ENCODE peak calls at places on chromosome X, in four cellular contexts. O is prostate gland, T is fibroblast of mammary gland, C is AG04449. I is an unnamed sample.

GRCh38 chrX:12871181-12871580 is 4.3 kb downstream of the TLR7 start:
- DNase-seq in O (no peak), T (no peak), C (no peak), I (no peak)

GRCh38 chrX:3518870-3519269 is 172.4 kb upstream of the MXRA5 start:
- DNase-seq in O (no peak), T (peak; percentile 98), C (peak; percentile 76), I (peak; percentile 66)

GRCh38 chrX:81259008-81259713 is 57.3 kb downstream of the SH3BGRL start:
- DNase-seq in O (no peak), T (peak; percentile 38), C (no peak), I (no peak)

GRCh38 chrX:3154386-3154991 is 113.2 kb downstream of the ARSF start:
- DNase-seq in O (no peak), T (no peak), C (no peak), I (no peak)

GRCh38 chrX:100745205-100745604 is 13.3 kb upstream of the SYTL4 start:
- DNase-seq in O (no peak), T (no peak), C (no peak), I (no peak)

GRCh38 chrX:103792916-103793540 is 16.4 kb downstream of the PLP1 start:
- DNase-seq in O (no peak), T (peak; percentile 80), C (peak; percentile 7), I (no peak)

GRCh38 chrX:110795645-110796510 is at the start of gene CHRDL1:
- DNase-seq in O (peak; percentile 9), T (peak; percentile 14), C (no peak), I (peak; percentile 88)

GRCh38 chrX:13875572-13875971 is 58.7 kb upstream of the GPM6B start:
- DNase-seq in O (no peak), T (no peak), C (no peak), I (no peak)

GRCh38 chrX:118550792-118551191 is 55.2 kb downstream of the DOCK11 start:
- DNase-seq in O (no peak), T (peak; percentile 49), C (no peak), I (no peak)

GRCh38 chrX:108947205-108947604 is 210.8 kb upstream of the IRS4 start:
- DNase-seq in O (no peak), T (no peak), C (no peak), I (no peak)

GRCh38 chrX:71393919-71394318 is 27.8 kb downstream of the TAF1 start:
- DNase-seq in O (no peak), T (no peak), C (no peak), I (no peak)

GRCh38 chrX:103376979-103377324 is 614 bp downstream of the BEX3 start:
- DNase-seq in O (no peak), T (no peak), C (no peak), I (no peak)

GRCh38 chrX:16445166-16445752 is 204.7 kb upstream of the S100G start:
- DNase-seq in O (peak; percentile 3), T (peak; percentile 39), C (no peak), I (no peak)

GRCh38 chrX:80576815-80577533 is 156.7 kb downstream of the TENT5D start:
- DNase-seq in O (no peak), T (no peak), C (no peak), I (no peak)

GRCh38 chrX:119150163-119151135 is 22.8 kb upstream of the KIAA1210 start:
- DNase-seq in O (no peak), T (no peak), C (no peak), I (no peak)

GRCh38 chrX:27884654-27885053 is 76.9 kb downstream of the MAGEB10 start:
- DNase-seq in O (no peak), T (no peak), C (no peak), I (no peak)

GRCh38 chrX:115324194-115324593 is 34.7 kb downstream of the LUZP4 start:
- DNase-seq in O (no peak), T (peak; percentile 32), C (no peak), I (no peak)

GRCh38 chrX:103678199-103678993 is 8.1 kb downstream of the MORF4L2 start:
- DNase-seq in O (no peak), T (peak; percentile 29), C (no peak), I (no peak)

GRCh38 chrX:38896724-38897298 is 95.6 kb downstream of the MID1IP1 start:
- DNase-seq in O (no peak), T (no peak), C (no peak), I (no peak)

GRCh38 chrX:144896323-144896722 is 351.0 kb upstream of the SPANXN1 start:
- DNase-seq in O (no peak), T (peak; percentile 4), C (no peak), I (no peak)

GRCh38 chrX:23557070-23557469 is 110.2 kb upstream of the PRDX4 start:
- DNase-seq in O (no peak), T (no peak), C (no peak), I (no peak)

GRCh38 chrX:96386325-96386724 is 298.3 kb upstream of the DIAPH2 start:
- DNase-seq in O (no peak), T (no peak), C (no peak), I (no peak)

GRCh38 chrX:34578237-34578636 is 78.8 kb downstream of the TMEM47 start:
- DNase-seq in O (peak; percentile 3), T (peak; percentile 62), C (no peak), I (no peak)

GRCh38 chrX:93874554-93874953 is 200.5 kb downstream of the FAM133A start:
- DNase-seq in O (no peak), T (peak; percentile 22), C (no peak), I (no peak)
- TF ChIP-seq CTCF in O (peak; percentile 44), T (peak; percentile 53), C (no peak), I (no peak)

DNA sequence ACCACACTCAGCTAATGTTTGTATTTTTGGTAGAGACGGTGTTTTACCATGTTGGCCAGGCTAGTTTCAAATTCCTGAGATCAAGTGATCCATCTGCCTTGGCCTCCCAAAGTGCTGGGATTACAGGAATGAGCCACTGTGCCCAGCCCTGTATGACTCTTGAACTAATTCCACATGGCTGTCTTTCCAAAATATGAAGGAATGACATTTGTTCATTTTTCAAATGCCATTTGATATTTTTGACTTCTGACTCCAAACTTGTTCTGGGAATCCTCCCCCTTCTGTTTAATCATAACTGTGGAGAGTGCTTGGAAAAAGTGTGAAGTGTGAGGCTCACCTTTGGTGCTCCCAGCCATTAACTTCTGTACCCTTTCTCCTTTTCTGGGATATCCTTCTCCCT is 119.2 kb downstream of the NHS start:
- DNase-seq in O (no peak), T (no peak), C (no peak), I (no peak)
- H3K4me3 ChIP-seq in O (no peak overlapping the region), T (no peak overlapping the region), C (no peak overlapping the region), I (no peak overlapping the region)

DNA sequence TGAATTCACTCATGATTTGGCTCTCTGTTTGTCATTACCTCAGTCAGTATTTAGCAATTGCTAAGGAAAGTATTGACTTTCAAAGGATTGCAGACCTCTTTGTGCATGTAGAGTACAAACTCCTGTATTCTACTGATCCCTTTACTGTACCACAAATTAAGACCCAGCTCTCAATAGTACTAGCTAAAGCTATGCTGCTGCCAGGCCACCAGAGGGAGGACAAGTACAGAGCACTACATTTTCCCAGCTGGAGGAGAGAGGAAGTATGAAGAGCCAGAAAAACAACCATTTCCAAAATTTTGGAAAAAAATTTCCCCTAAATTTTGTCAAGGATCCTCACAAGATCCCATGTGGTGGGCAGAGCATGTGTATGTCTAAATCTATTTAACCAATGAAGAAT is 175.0 kb upstream of the MTMR8 start:
- DNase-seq in O (no peak), T (no peak), C (no peak), I (no peak)
- TF ChIP-seq CTCF in O (no peak), T (no peak), C (no peak), I (no peak)

GRCh38 chrX:63784346-63784901 is 590 bp downstream of the ARHGEF9 start:
- DNase-seq in O (no peak), T (no peak), C (no peak), I (no peak)
- H3K4me3 ChIP-seq in O (peak overlapping the region; percentile 29), T (peak overlapping the region; percentile 20), C (no peak overlapping the region), I (peak overlapping the region; percentile 61)

GRCh38 chrX:7927259-7928167 is at the start of gene PNPLA4:
- DNase-seq in O (peak; percentile 74), T (peak; percentile 68), C (no peak), I (peak; percentile 85)
- TF ChIP-seq CTCF in O (no peak), T (no peak), C (no peak), I (no peak)

DNA sequence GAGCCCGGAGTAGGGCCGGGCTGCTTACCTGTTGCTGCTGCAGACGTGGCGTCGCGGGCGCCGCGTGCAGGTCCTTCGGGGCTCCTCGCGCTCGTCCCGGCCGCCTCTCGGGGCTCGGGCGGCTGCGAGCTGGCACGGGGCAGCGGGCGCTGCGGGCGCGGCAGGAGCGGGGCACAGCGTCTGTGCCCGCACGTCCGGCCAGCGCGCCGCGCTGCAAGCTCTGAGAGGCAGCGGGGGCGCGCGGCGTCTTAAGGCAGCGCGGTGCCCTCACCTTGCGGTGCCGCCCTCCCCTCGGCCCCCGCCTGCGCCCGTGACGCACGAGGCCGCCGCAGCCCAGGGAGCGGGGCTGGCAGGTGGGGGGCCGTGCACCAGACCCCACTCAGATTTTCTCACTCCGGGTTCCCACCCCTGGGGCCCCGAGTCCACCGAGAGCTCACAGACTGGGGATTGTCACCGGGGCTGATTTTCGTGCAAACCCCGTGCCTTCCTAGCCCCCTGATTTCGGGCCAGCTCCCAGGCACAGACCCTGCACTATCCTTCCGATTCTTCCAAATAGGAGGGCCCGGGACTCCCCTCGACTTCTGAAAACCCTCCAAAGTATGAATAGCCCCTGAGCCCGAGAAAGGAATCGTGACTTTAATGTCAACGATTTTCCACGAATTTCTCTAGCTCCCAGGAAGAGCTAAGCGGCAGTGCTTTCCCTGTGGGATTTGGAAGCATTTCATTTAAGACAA is at the start of gene GPR101:
- DNase-seq in O (no peak), T (no peak), C (no peak), I (no peak)
- H3K4me3 ChIP-seq in O (no peak within 1 kb of the TSS), T (no peak within 1 kb of the TSS), C (no peak within 1 kb of the TSS), I (peak within 1 kb of the TSS; percentile 13)

GRCh38 chrX:17535229-17535628 is 160.2 kb downstream of the NHS start:
- DNase-seq in O (no peak), T (peak; percentile 54), C (no peak), I (no peak)
- TF ChIP-seq CTCF in O (peak; percentile 27), T (peak; percentile 64), C (peak; percentile 20), I (peak; percentile 28)

GRCh38 chrX:48071064-48071985 is at the start of gene ZNF630:
- DNase-seq in O (peak; percentile 83), T (peak; percentile 26), C (no peak), I (peak; percentile 88)

GRCh38 chrX:48068096-48068887 is 3.1 kb downstream of the ZNF630 start:
- DNase-seq in O (no peak), T (no peak), C (no peak), I (no peak)

GRCh38 chrX:48076343-48076742 is 4.9 kb upstream of the ZNF630 start:
- DNase-seq in O (no peak), T (no peak), C (no peak), I (no peak)

DNA sequence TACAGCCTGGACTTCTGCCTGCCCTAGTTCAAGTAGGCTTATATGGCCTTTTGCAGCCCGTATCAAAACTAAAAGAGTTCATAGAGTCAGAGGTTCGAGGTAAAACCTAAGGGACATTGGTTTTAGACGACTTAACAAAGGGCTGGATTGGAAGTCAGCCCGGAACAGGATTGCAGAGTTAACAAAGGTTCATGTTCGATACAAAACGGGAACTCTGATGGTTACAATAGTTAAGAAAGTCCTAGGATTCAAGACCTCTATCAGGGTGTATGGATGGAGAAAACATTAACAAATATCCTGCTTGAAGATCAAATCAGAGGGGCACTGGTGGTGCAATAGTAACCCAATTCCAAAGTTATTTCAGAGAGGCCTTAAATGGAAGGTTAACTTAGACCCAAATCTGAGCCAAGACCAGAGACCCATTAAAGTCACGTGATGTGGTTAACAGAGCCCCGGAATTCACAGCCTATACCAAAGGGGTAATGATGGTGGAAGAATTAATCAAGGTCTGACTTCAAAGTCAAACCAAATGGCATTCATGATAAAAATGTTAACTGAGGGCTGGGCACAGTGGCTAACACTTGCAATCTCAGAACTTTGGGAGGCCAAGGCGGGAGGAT is 656 bp upstream of the ZNF630 start:
- DNase-seq in O (no peak), T (no peak), C (no peak), I (no peak)
- H3K4me3 ChIP-seq in O (peak overlapping the region; percentile 52), T (peak overlapping the region; percentile 65), C (no peak overlapping the region), I (peak overlapping the region; percentile 61)